ENCODE peak calls at places on chromosome 18, in six cellular contexts. One of them, this sample, is unnamed.

GRCh38 chr18:13500227-13500865 is 226.0 kb downstream of the FAM210A start:
- DNase-seq in NCI-H2081: peak
- DNase-seq in NCI-H1417: peak
- DNase-seq in sciatic nerve: no peak
- DNase-seq in hypothalamus: peak
- DNase-seq in cerebellum: no peak
- DNase-seq in this sample: no peak

GRCh38 chr18:72999971-73000607 is 132.3 kb upstream of the NETO1 start:
- DNase-seq in NCI-H2081: no peak
- DNase-seq in NCI-H1417: no peak
- DNase-seq in sciatic nerve: no peak
- DNase-seq in hypothalamus: no peak
- DNase-seq in cerebellum: no peak
- DNase-seq in this sample: no peak

GRCh38 chr18:29892960-29893558 is 1149.5 kb downstream of the DSC3 start:
- DNase-seq in NCI-H2081: no peak
- DNase-seq in NCI-H1417: no peak
- DNase-seq in sciatic nerve: no peak
- DNase-seq in hypothalamus: no peak
- DNase-seq in cerebellum: no peak
- DNase-seq in this sample: no peak

GRCh38 chr18:33282709-33283333 is 157.7 kb downstream of the CCDC178 start:
- DNase-seq in NCI-H2081: no peak
- DNase-seq in NCI-H1417: no peak
- DNase-seq in sciatic nerve: no peak
- DNase-seq in hypothalamus: no peak
- DNase-seq in cerebellum: no peak
- DNase-seq in this sample: no peak

GRCh38 chr18:7417742-7418141 is 149.4 kb upstream of the PTPRM start:
- DNase-seq in NCI-H2081: no peak
- DNase-seq in NCI-H1417: no peak
- DNase-seq in sciatic nerve: no peak
- DNase-seq in hypothalamus: no peak
- DNase-seq in cerebellum: no peak
- DNase-seq in this sample: no peak

GRCh38 chr18:29488617-29489016 is 1311.7 kb upstream of the CDH2 start:
- DNase-seq in NCI-H2081: no peak
- DNase-seq in NCI-H1417: no peak
- DNase-seq in sciatic nerve: no peak
- DNase-seq in hypothalamus: no peak
- DNase-seq in cerebellum: no peak
- DNase-seq in this sample: no peak

GRCh38 chr18:37424507-37424906 is 141.1 kb downstream of the CELF4 start:
- DNase-seq in NCI-H2081: no peak
- DNase-seq in NCI-H1417: no peak
- DNase-seq in sciatic nerve: no peak
- DNase-seq in hypothalamus: no peak
- DNase-seq in cerebellum: no peak
- DNase-seq in this sample: no peak

GRCh38 chr18:57901819-57902600 is 98.9 kb upstream of the ATP8B1 start:
- DNase-seq in NCI-H2081: no peak
- DNase-seq in NCI-H1417: no peak
- DNase-seq in sciatic nerve: no peak
- DNase-seq in hypothalamus: no peak
- DNase-seq in cerebellum: no peak
- DNase-seq in this sample: no peak

GRCh38 chr18:45851196-45851925 is 25.9 kb downstream of the SIGLEC15 start:
- DNase-seq in NCI-H2081: no peak
- DNase-seq in NCI-H1417: no peak
- DNase-seq in sciatic nerve: no peak
- DNase-seq in hypothalamus: no peak
- DNase-seq in cerebellum: no peak
- DNase-seq in this sample: no peak

GRCh38 chr18:62857278-62857976 is 142.1 kb downstream of the PHLPP1 start:
- DNase-seq in NCI-H2081: no peak
- DNase-seq in NCI-H1417: peak
- DNase-seq in sciatic nerve: no peak
- DNase-seq in hypothalamus: no peak
- DNase-seq in cerebellum: no peak
- DNase-seq in this sample: no peak

GRCh38 chr18:63067939-63068338 is 251.6 kb downstream of the BCL2 start:
- DNase-seq in NCI-H2081: no peak
- DNase-seq in NCI-H1417: no peak
- DNase-seq in sciatic nerve: no peak
- DNase-seq in hypothalamus: no peak
- DNase-seq in cerebellum: no peak
- DNase-seq in this sample: no peak

GRCh38 chr18:47343291-47343690 is 91.8 kb upstream of the SKOR2 start:
- DNase-seq in NCI-H2081: no peak
- DNase-seq in NCI-H1417: no peak
- DNase-seq in sciatic nerve: no peak
- DNase-seq in hypothalamus: no peak
- DNase-seq in cerebellum: no peak
- DNase-seq in this sample: no peak

GRCh38 chr18:8253943-8254342 is 355.3 kb upstream of the RAB12 start:
- DNase-seq in NCI-H2081: no peak
- DNase-seq in NCI-H1417: no peak
- DNase-seq in sciatic nerve: no peak
- DNase-seq in hypothalamus: no peak
- DNase-seq in cerebellum: no peak
- DNase-seq in this sample: no peak

GRCh38 chr18:9137168-9138066 is 836 bp downstream of the ANKRD12 start:
- DNase-seq in NCI-H2081: peak
- DNase-seq in NCI-H1417: peak
- DNase-seq in sciatic nerve: peak
- DNase-seq in hypothalamus: peak
- DNase-seq in cerebellum: peak
- DNase-seq in this sample: peak